ENCODE peak calls at places on chromosome 11, in seven cellular contexts. S is pancreas, Z is AG04449, B is mucosa of descending colon, D is cardiac muscle cell, T is uterus, O is endodermal cell. E is an unnamed sample.

GRCh38 chr11:33542921-33543320 is 157.7 kb downstream of the C11orf91 start:
- DNase-seq in S (peak; percentile 46), Z (no peak), B (peak; percentile 77), D (peak; percentile 69), T (peak; percentile 24), O (peak; percentile 91), E (no peak)

GRCh38 chr11:67374571-67375276 is 1.3 kb upstream of the CLCF1 start:
- DNase-seq in S (no peak), Z (no peak), B (no peak), D (no peak), T (peak; percentile 42), O (peak; percentile 65), E (no peak)

GRCh38 chr11:118771481-118772278 is 19.3 kb downstream of the DDX6 start:
- DNase-seq in S (no peak), Z (no peak), B (no peak), D (no peak), T (no peak), O (no peak), E (no peak)

GRCh38 chr11:95767498-95767897 is 22.1 kb downstream of the FAM76B start:
- DNase-seq in S (no peak), Z (no peak), B (no peak), D (peak; percentile 86), T (no peak), O (no peak), E (no peak)

GRCh38 chr11:117604349-117604995 is 192.5 kb downstream of the DSCAML1 start:
- DNase-seq in S (no peak), Z (no peak), B (no peak), D (no peak), T (no peak), O (peak; percentile 35), E (no peak)

GRCh38 chr11:43579171-43579918 is 101.2 kb upstream of the HSD17B12 start:
- DNase-seq in S (no peak), Z (no peak), B (peak; percentile 7), D (peak; percentile 41), T (no peak), O (peak; percentile 90), E (no peak)

GRCh38 chr11:14643697-14644395 is at the start of gene PDE3B:
- DNase-seq in S (peak; percentile 87), Z (no peak), B (peak; percentile 90), D (peak; percentile 70), T (peak; percentile 19), O (peak; percentile 94), E (no peak)

GRCh38 chr11:118052581-118053206 is 24.2 kb upstream of the TMPRSS4 start:
- DNase-seq in S (no peak), Z (no peak), B (no peak), D (no peak), T (no peak), O (no peak), E (no peak)

GRCh38 chr11:82995754-82996398 is 75.8 kb downstream of the RAB30 start:
- DNase-seq in S (no peak), Z (no peak), B (no peak), D (peak; percentile 84), T (peak; percentile 39), O (no peak), E (peak; percentile 35)

GRCh38 chr11:95924414-95924760 is 480 bp upstream of the MTMR2 start:
- DNase-seq in S (no peak), Z (no peak), B (no peak), D (peak; percentile 75), T (no peak), O (no peak), E (no peak)

GRCh38 chr11:74849525-74850391 is 99.1 kb downstream of the XRRA1 start:
- DNase-seq in S (no peak), Z (no peak), B (no peak), D (peak; percentile 66), T (no peak), O (peak; percentile 89), E (peak; percentile 11)

GRCh38 chr11:83249972-83250593 is 36.1 kb downstream of the CCDC90B start:
- DNase-seq in S (no peak), Z (no peak), B (peak; percentile 19), D (peak; percentile 69), T (no peak), O (no peak), E (peak; percentile 16)

GRCh38 chr11:17603056-17603825 is 56.2 kb downstream of the OTOG start:
- DNase-seq in S (no peak), Z (no peak), B (no peak), D (no peak), T (no peak), O (no peak), E (no peak)

GRCh38 chr11:96241351-96241841 is 101.6 kb downstream of the MAML2 start:
- DNase-seq in S (no peak), Z (no peak), B (peak; percentile 64), D (no peak), T (no peak), O (peak; percentile 63), E (no peak)

GRCh38 chr11:118889796-118890195 is 6.1 kb downstream of the CXCR5 start:
- DNase-seq in S (peak; percentile 80), Z (no peak), B (no peak), D (peak; percentile 50), T (peak; percentile 81), O (no peak), E (no peak)

GRCh38 chr11:6526411-6527135 is 29.5 kb downstream of the DNHD1 start:
- DNase-seq in S (no peak), Z (no peak), B (no peak), D (no peak), T (no peak), O (no peak), E (no peak)

GRCh38 chr11:109320595-109320994 is 101.4 kb upstream of the C11orf87 start:
- DNase-seq in S (no peak), Z (no peak), B (no peak), D (peak; percentile 59), T (no peak), O (no peak), E (no peak)

GRCh38 chr11:35804446-35805040 is 139.3 kb upstream of the LDLRAD3 start:
- DNase-seq in S (no peak), Z (no peak), B (no peak), D (no peak), T (no peak), O (no peak), E (no peak)

DNA sequence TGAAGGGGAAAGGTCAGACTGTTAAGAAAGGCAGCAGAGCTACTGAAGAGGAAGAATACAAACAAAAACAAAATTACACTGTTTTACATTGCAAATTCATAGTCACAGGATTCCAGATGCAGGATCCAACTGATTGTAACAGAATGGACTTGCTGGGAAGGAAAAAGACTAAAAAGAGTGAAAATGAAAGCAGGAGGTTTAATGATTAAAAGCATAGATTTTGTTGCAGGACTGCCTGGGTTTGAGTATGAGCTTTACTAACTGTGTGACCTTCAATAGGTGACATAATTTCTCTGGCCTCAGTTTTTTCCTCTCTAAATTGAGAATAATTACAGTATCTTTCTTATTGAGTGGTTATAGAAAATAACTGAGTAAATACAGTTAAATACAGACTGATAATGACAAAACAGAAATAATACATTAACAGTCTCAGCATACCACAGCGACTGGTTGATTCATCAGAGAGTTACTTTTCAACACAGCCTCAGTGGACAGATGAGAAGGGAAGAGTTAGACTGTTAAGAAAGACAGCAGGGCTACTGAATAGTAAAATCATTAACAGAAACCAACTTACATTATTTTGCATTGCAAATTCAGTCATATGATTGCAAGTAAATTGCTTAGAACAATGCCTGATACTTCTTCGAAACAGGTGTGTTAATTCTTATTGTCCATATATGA is 704.2 kb upstream of the TENM4 start:
- DNase-seq in S (no peak), Z (no peak), B (no peak), D (no peak), T (no peak), O (no peak), E (no peak)
- TF ChIP-seq CTCF in S (no peak), Z (no peak), B (no peak), D (no peak), T (no peak), O (no peak), E (no peak)

DNA sequence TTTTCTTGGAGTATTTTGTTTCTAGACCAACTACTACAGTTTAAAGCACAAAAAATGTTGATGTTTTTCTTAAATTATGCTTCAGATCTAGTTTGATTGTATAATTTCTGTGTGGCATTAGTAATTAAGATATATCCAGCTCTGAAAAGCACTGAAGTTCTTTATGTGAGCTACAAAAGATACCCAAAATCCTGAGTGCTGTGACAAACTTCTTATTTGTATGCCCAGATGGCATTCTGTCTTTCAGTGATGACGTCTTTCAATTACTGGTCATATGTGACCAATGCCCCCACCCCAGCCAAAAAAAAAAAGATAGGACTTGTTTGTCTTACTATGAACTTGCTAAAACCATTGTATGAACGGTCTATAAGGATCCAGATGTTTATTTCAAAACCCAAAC is 51.3 kb downstream of the BIRC2 start:
- DNase-seq in S (no peak), Z (no peak), B (no peak), D (no peak), T (no peak), O (no peak), E (no peak)
- H3K4me3 ChIP-seq in S (no peak overlapping the region), Z (no peak overlapping the region), B (no peak overlapping the region), D (no peak overlapping the region), T (no peak overlapping the region), O (no peak overlapping the region), E (no peak overlapping the region)

DNA sequence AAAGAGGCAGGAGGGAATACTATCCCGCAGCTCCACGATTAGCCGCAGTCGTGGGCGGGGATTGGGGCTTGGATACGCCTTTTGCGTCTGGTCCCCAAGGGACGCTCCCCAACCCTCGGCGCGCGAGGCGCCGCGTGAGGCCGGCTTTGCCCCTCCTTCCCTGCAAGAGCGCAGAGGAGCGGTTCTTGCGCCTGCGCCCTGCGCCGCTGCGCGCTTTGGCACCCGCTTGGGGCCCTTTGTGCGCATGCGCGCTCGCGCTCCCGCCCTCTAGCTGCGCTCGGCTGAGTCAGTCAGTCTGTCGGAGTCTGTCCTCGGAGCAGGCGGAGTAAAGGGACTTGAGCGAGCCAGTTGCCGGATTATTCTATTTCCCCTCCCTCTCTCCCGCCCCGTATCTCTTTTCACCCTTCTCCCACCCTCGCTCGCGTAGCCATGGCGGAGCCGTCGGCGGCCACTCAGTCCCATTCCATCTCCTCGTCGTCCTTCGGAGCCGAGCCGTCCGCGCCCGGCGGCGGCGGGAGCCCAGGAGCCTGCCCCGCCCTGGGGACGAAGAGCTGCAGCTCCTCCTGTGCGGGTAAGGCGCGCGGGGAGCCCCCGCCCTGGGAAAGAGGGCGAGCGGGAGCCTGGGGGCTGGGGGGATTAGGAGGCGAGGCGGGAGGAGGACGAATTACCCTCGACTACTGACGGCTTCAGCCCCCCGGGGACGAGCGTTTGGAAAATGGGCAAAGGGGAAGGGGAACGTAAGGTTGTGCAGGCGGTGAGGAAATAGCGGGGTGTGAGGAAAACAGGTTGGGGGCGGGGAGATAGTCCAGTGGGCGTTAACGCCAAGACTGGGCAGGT is at the start of gene RTN3:
- DNase-seq in S (peak; percentile 97), Z (peak; percentile 82), B (peak; percentile 97), D (peak; percentile 99), T (peak; percentile 99), O (peak; percentile 99), E (peak; percentile 95)
- TF ChIP-seq CTCF in S (no peak), Z (no peak), B (peak; percentile 12), D (peak; percentile 1), T (peak; percentile 57), O (no peak), E (no peak)

GRCh38 chr11:65547446-65548125 is 10.6 kb downstream of the LTBP3 start:
- DNase-seq in S (peak; percentile 54), Z (no peak), B (no peak), D (no peak), T (no peak), O (peak; percentile 73), E (no peak)
- H3K4me3 ChIP-seq in S (no peak overlapping the region), Z (no peak overlapping the region), B (no peak overlapping the region), D (no peak overlapping the region), T (no peak overlapping the region), O (no peak overlapping the region), E (no peak overlapping the region)

GRCh38 chr11:69240332-69241074 is 53.5 kb upstream of the MYEOV start:
- DNase-seq in S (no peak), Z (no peak), B (peak; percentile 76), D (peak; percentile 45), T (no peak), O (peak; percentile 77), E (no peak)
- TF ChIP-seq CTCF in S (no peak), Z (peak; percentile 42), B (peak; percentile 12), D (peak; percentile 55), T (no peak), O (peak; percentile 76), E (peak; percentile 54)

GRCh38 chr11:102561636-102562035 is 31.1 kb upstream of the MMP7 start:
- DNase-seq in S (no peak), Z (no peak), B (no peak), D (no peak), T (no peak), O (no peak), E (no peak)
- H3K4me3 ChIP-seq in S (no peak overlapping the region), Z (no peak overlapping the region), B (no peak overlapping the region), D (no peak overlapping the region), T (no peak overlapping the region), O (no peak overlapping the region), E (no peak overlapping the region)

E was measured in HFF-Myc.